ENCODE peak calls at places on chromosome 20, in nine cellular contexts. One of them, this sample, is unnamed.

GRCh38 chr20:361562-361961 is 14.7 kb downstream of the NRSN2 start:
- DNase-seq in SK-N-SH: no peak
- DNase-seq in PC-9: no peak
- DNase-seq in transverse colon: no peak
- DNase-seq in endothelial cell of umbilical vein: no peak
- DNase-seq in ovary: no peak
- DNase-seq in dorsolateral prefrontal cortex: no peak
- DNase-seq in adrenal gland: no peak
- DNase-seq in spleen: no peak
- DNase-seq in this sample: no peak

GRCh38 chr20:50220894-50221266 is 30.2 kb downstream of the CEBPB start:
- DNase-seq in ovary: no peak
- DNase-seq in PC-9: no peak
- DNase-seq in endothelial cell of umbilical vein: no peak
- DNase-seq in spleen: no peak
- DNase-seq in transverse colon: no peak
- DNase-seq in dorsolateral prefrontal cortex: no peak
- DNase-seq in SK-N-SH: no peak
- DNase-seq in adrenal gland: no peak
- DNase-seq in this sample: no peak

GRCh38 chr20:51012357-51012756 is 10.6 kb downstream of the KCNG1 start:
- DNase-seq in dorsolateral prefrontal cortex: no peak
- DNase-seq in spleen: no peak
- DNase-seq in PC-9: no peak
- DNase-seq in adrenal gland: no peak
- DNase-seq in transverse colon: no peak
- DNase-seq in endothelial cell of umbilical vein: no peak
- DNase-seq in ovary: no peak
- DNase-seq in SK-N-SH: no peak
- DNase-seq in this sample: no peak

GRCh38 chr20:36873498-36874189 is 2.3 kb upstream of the TLDC2 start:
- DNase-seq in ovary: no peak
- DNase-seq in adrenal gland: no peak
- DNase-seq in PC-9: no peak
- DNase-seq in dorsolateral prefrontal cortex: no peak
- DNase-seq in transverse colon: no peak
- DNase-seq in endothelial cell of umbilical vein: no peak
- DNase-seq in spleen: no peak
- DNase-seq in SK-N-SH: no peak
- DNase-seq in this sample: no peak

GRCh38 chr20:2122921-2123320 is 21.3 kb downstream of the STK35 start:
- DNase-seq in SK-N-SH: no peak
- DNase-seq in adrenal gland: peak; percentile 63
- DNase-seq in ovary: no peak
- DNase-seq in dorsolateral prefrontal cortex: no peak
- DNase-seq in PC-9: no peak
- DNase-seq in endothelial cell of umbilical vein: no peak
- DNase-seq in transverse colon: no peak
- DNase-seq in spleen: peak; percentile 52
- DNase-seq in this sample: no peak

GRCh38 chr20:62924567-62925419 is 1.5 kb downstream of the DIDO1 start:
- DNase-seq in PC-9: no peak
- DNase-seq in endothelial cell of umbilical vein: peak; percentile 47
- DNase-seq in ovary: no peak
- DNase-seq in SK-N-SH: peak; percentile 30
- DNase-seq in dorsolateral prefrontal cortex: no peak
- DNase-seq in adrenal gland: peak; percentile 82
- DNase-seq in transverse colon: peak; percentile 40
- DNase-seq in spleen: no peak
- DNase-seq in this sample: no peak

GRCh38 chr20:38173237-38174156 is 8.4 kb upstream of the TGM2 start:
- DNase-seq in dorsolateral prefrontal cortex: no peak
- DNase-seq in endothelial cell of umbilical vein: peak; percentile 71
- DNase-seq in PC-9: peak; percentile 81
- DNase-seq in ovary: no peak
- DNase-seq in SK-N-SH: no peak
- DNase-seq in spleen: no peak
- DNase-seq in adrenal gland: no peak
- DNase-seq in transverse colon: no peak
- DNase-seq in this sample: no peak

GRCh38 chr20:50341880-50342637 is 151.4 kb downstream of the CEBPB start:
- DNase-seq in dorsolateral prefrontal cortex: no peak
- DNase-seq in spleen: no peak
- DNase-seq in ovary: no peak
- DNase-seq in SK-N-SH: no peak
- DNase-seq in transverse colon: no peak
- DNase-seq in adrenal gland: no peak
- DNase-seq in endothelial cell of umbilical vein: no peak
- DNase-seq in PC-9: no peak
- DNase-seq in this sample: no peak

GRCh38 chr20:44411020-44411756 is 55.7 kb downstream of the HNF4A start:
- DNase-seq in adrenal gland: no peak
- DNase-seq in transverse colon: peak; percentile 49
- DNase-seq in ovary: peak; percentile 51
- DNase-seq in PC-9: no peak
- DNase-seq in spleen: no peak
- DNase-seq in dorsolateral prefrontal cortex: no peak
- DNase-seq in endothelial cell of umbilical vein: no peak
- DNase-seq in SK-N-SH: no peak
- DNase-seq in this sample: no peak

GRCh38 chr20:17966432-17967312 is 1.9 kb downstream of the SNX5 start:
- DNase-seq in spleen: no peak
- DNase-seq in SK-N-SH: peak; percentile 55
- DNase-seq in ovary: no peak
- DNase-seq in endothelial cell of umbilical vein: peak; percentile 49
- DNase-seq in adrenal gland: no peak
- DNase-seq in dorsolateral prefrontal cortex: no peak
- DNase-seq in transverse colon: no peak
- DNase-seq in PC-9: no peak
- DNase-seq in this sample: no peak

GRCh38 chr20:51696304-51697118 is 71.7 kb downstream of the ATP9A start:
- DNase-seq in dorsolateral prefrontal cortex: no peak
- DNase-seq in PC-9: no peak
- DNase-seq in endothelial cell of umbilical vein: peak; percentile 65
- DNase-seq in ovary: peak; percentile 34
- DNase-seq in spleen: no peak
- DNase-seq in SK-N-SH: peak; percentile 65
- DNase-seq in transverse colon: no peak
- DNase-seq in adrenal gland: no peak
- DNase-seq in this sample: peak; percentile 45

GRCh38 chr20:57938158-57939108 is 228.6 kb upstream of the PMEPA1 start:
- DNase-seq in ovary: no peak
- DNase-seq in endothelial cell of umbilical vein: peak; percentile 25
- DNase-seq in PC-9: no peak
- DNase-seq in dorsolateral prefrontal cortex: no peak
- DNase-seq in SK-N-SH: no peak
- DNase-seq in transverse colon: no peak
- DNase-seq in adrenal gland: no peak
- DNase-seq in spleen: no peak
- DNase-seq in this sample: no peak

GRCh38 chr20:38308047-38308438 is 4.1 kb downstream of the BPI start:
- DNase-seq in adrenal gland: no peak
- DNase-seq in transverse colon: no peak
- DNase-seq in dorsolateral prefrontal cortex: no peak
- DNase-seq in endothelial cell of umbilical vein: no peak
- DNase-seq in PC-9: no peak
- DNase-seq in ovary: no peak
- DNase-seq in SK-N-SH: no peak
- DNase-seq in spleen: no peak
- DNase-seq in this sample: no peak

GRCh38 chr20:35432430-35432735 is 5.6 kb downstream of the GDF5 start:
- DNase-seq in PC-9: no peak
- DNase-seq in transverse colon: no peak
- DNase-seq in adrenal gland: no peak
- DNase-seq in endothelial cell of umbilical vein: no peak
- DNase-seq in ovary: no peak
- DNase-seq in spleen: no peak
- DNase-seq in dorsolateral prefrontal cortex: no peak
- DNase-seq in SK-N-SH: no peak
- DNase-seq in this sample: no peak

GRCh38 chr20:49386848-49387605 is 95.4 kb downstream of the KCNB1 start:
- DNase-seq in spleen: peak; percentile 28
- DNase-seq in SK-N-SH: peak; percentile 68
- DNase-seq in PC-9: no peak
- DNase-seq in transverse colon: no peak
- DNase-seq in endothelial cell of umbilical vein: no peak
- DNase-seq in ovary: no peak
- DNase-seq in adrenal gland: peak; percentile 74
- DNase-seq in dorsolateral prefrontal cortex: no peak
- DNase-seq in this sample: no peak

GRCh38 chr20:63253438-63254236 is 626 bp downstream of the NKAIN4 start:
- DNase-seq in endothelial cell of umbilical vein: no peak
- DNase-seq in transverse colon: no peak
- DNase-seq in spleen: no peak
- DNase-seq in SK-N-SH: peak; percentile 65
- DNase-seq in adrenal gland: no peak
- DNase-seq in ovary: no peak
- DNase-seq in dorsolateral prefrontal cortex: no peak
- DNase-seq in PC-9: no peak
- DNase-seq in this sample: no peak

GRCh38 chr20:46458891-46459750 is 52.7 kb upstream of the ELMO2 start:
- DNase-seq in dorsolateral prefrontal cortex: peak; percentile 74
- DNase-seq in endothelial cell of umbilical vein: no peak
- DNase-seq in spleen: no peak
- DNase-seq in ovary: peak; percentile 22
- DNase-seq in PC-9: no peak
- DNase-seq in adrenal gland: no peak
- DNase-seq in transverse colon: peak; percentile 70
- DNase-seq in SK-N-SH: peak; percentile 84
- DNase-seq in this sample: peak; percentile 78

GRCh38 chr20:652611-653109 is 340 bp downstream of the SRXN1 start:
- DNase-seq in dorsolateral prefrontal cortex: peak; percentile 56
- DNase-seq in PC-9: no peak
- DNase-seq in adrenal gland: peak; percentile 68
- DNase-seq in transverse colon: peak; percentile 22
- DNase-seq in endothelial cell of umbilical vein: peak; percentile 35
- DNase-seq in spleen: peak; percentile 89
- DNase-seq in ovary: peak; percentile 68
- DNase-seq in SK-N-SH: no peak
- DNase-seq in this sample: peak; percentile 53

GRCh38 chr20:48286571-48287551 is 501.6 kb upstream of the SULF2 start:
- DNase-seq in SK-N-SH: peak; percentile 37
- DNase-seq in adrenal gland: peak; percentile 76
- DNase-seq in ovary: peak; percentile 71
- DNase-seq in transverse colon: no peak
- DNase-seq in spleen: no peak
- DNase-seq in endothelial cell of umbilical vein: peak; percentile 54
- DNase-seq in dorsolateral prefrontal cortex: no peak
- DNase-seq in PC-9: no peak
- DNase-seq in this sample: peak; percentile 43

GRCh38 chr20:63568986-63569949 is 4.8 kb downstream of the HELZ2 start:
- DNase-seq in SK-N-SH: no peak
- DNase-seq in adrenal gland: no peak
- DNase-seq in ovary: no peak
- DNase-seq in transverse colon: peak; percentile 42
- DNase-seq in PC-9: no peak
- DNase-seq in dorsolateral prefrontal cortex: no peak
- DNase-seq in endothelial cell of umbilical vein: no peak
- DNase-seq in spleen: peak; percentile 87
- DNase-seq in this sample: no peak

GRCh38 chr20:11902264-11902663 is 15.4 kb upstream of the BTBD3 start:
- DNase-seq in adrenal gland: no peak
- DNase-seq in ovary: no peak
- DNase-seq in spleen: no peak
- DNase-seq in endothelial cell of umbilical vein: peak; percentile 8
- DNase-seq in dorsolateral prefrontal cortex: no peak
- DNase-seq in PC-9: no peak
- DNase-seq in transverse colon: no peak
- DNase-seq in SK-N-SH: no peak
- DNase-seq in this sample: no peak

GRCh38 chr20:44618318-44618731 is 33.2 kb downstream of the ADA start:
- DNase-seq in adrenal gland: no peak
- DNase-seq in PC-9: no peak
- DNase-seq in SK-N-SH: no peak
- DNase-seq in spleen: peak; percentile 77
- DNase-seq in endothelial cell of umbilical vein: no peak
- DNase-seq in transverse colon: peak; percentile 51
- DNase-seq in dorsolateral prefrontal cortex: no peak
- DNase-seq in ovary: no peak
- DNase-seq in this sample: no peak

GRCh38 chr20:41339957-41340326 is 679 bp upstream of the LPIN3 start:
- DNase-seq in dorsolateral prefrontal cortex: peak; percentile 85
- DNase-seq in ovary: peak; percentile 86
- DNase-seq in PC-9: peak; percentile 97
- DNase-seq in spleen: peak; percentile 95
- DNase-seq in endothelial cell of umbilical vein: peak; percentile 62
- DNase-seq in transverse colon: peak; percentile 95
- DNase-seq in SK-N-SH: peak; percentile 87
- DNase-seq in adrenal gland: peak; percentile 91
- DNase-seq in this sample: peak; percentile 82
- H3K27ac ChIP-seq in dorsolateral prefrontal cortex: no peak overlapping the region
- H3K27ac ChIP-seq in ovary: no peak overlapping the region
- H3K27ac ChIP-seq in PC-9: no peak overlapping the region
- H3K27ac ChIP-seq in spleen: peak overlapping the region; percentile 59
- H3K27ac ChIP-seq in endothelial cell of umbilical vein: no peak overlapping the region
- H3K27ac ChIP-seq in transverse colon: peak overlapping the region; percentile 84
- H3K27ac ChIP-seq in SK-N-SH: no peak overlapping the region
- H3K27ac ChIP-seq in adrenal gland: peak overlapping the region; percentile 62
- H3K27ac ChIP-seq in this sample: no peak overlapping the region

GRCh38 chr20:56928007-56928406 is 298.9 kb downstream of the TFAP2C start:
- DNase-seq in PC-9: no peak
- DNase-seq in ovary: no peak
- DNase-seq in endothelial cell of umbilical vein: no peak
- DNase-seq in transverse colon: no peak
- DNase-seq in spleen: no peak
- DNase-seq in dorsolateral prefrontal cortex: no peak
- DNase-seq in adrenal gland: no peak
- DNase-seq in SK-N-SH: no peak
- DNase-seq in this sample: no peak
- H3K27ac ChIP-seq in PC-9: no peak overlapping the region
- H3K27ac ChIP-seq in ovary: no peak overlapping the region
- H3K27ac ChIP-seq in endothelial cell of umbilical vein: no peak overlapping the region
- H3K27ac ChIP-seq in transverse colon: no peak overlapping the region
- H3K27ac ChIP-seq in spleen: no peak overlapping the region
- H3K27ac ChIP-seq in dorsolateral prefrontal cortex: no peak overlapping the region
- H3K27ac ChIP-seq in adrenal gland: no peak overlapping the region
- H3K27ac ChIP-seq in SK-N-SH: no peak overlapping the region
- H3K27ac ChIP-seq in this sample: no peak overlapping the region

DNA sequence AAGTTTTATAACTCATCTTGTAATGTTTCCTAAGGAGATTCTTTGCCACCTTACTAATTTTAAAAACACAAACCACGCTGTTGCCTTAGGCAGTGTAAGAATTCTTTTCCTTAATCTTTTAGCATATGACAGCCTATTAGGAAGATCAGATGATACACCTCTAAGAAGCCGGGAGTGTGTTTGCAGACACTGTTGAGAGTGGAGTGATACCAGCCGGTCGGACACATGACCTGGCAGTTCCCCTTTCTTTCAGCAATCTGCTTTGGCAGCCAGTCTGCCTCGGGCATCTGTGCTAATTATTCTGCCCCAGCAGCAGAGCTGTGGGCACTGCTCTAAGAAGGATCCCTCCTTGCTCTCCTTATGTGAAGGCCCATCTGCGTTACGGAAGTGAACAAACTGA is 50.9 kb downstream of the PLCB4 start:
- DNase-seq in spleen: no peak
- DNase-seq in endothelial cell of umbilical vein: no peak
- DNase-seq in adrenal gland: peak; percentile 80
- DNase-seq in dorsolateral prefrontal cortex: peak; percentile 45
- DNase-seq in SK-N-SH: peak; percentile 23
- DNase-seq in PC-9: peak; percentile 21
- DNase-seq in ovary: no peak
- DNase-seq in transverse colon: no peak
- DNase-seq in this sample: peak; percentile 9
- H3K27ac ChIP-seq in spleen: no peak overlapping the region
- H3K27ac ChIP-seq in endothelial cell of umbilical vein: no peak overlapping the region
- H3K27ac ChIP-seq in adrenal gland: no peak overlapping the region
- H3K27ac ChIP-seq in dorsolateral prefrontal cortex: no peak overlapping the region
- H3K27ac ChIP-seq in SK-N-SH: no peak overlapping the region
- H3K27ac ChIP-seq in PC-9: no peak overlapping the region
- H3K27ac ChIP-seq in ovary: no peak overlapping the region
- H3K27ac ChIP-seq in transverse colon: no peak overlapping the region
- H3K27ac ChIP-seq in this sample: no peak overlapping the region

GRCh38 chr20:60209048-60209447 is 250.8 kb downstream of the CDH26 start:
- DNase-seq in spleen: no peak
- DNase-seq in PC-9: no peak
- DNase-seq in transverse colon: no peak
- DNase-seq in SK-N-SH: no peak
- DNase-seq in adrenal gland: no peak
- DNase-seq in endothelial cell of umbilical vein: no peak
- DNase-seq in dorsolateral prefrontal cortex: no peak
- DNase-seq in ovary: no peak
- DNase-seq in this sample: no peak
- H3K27ac ChIP-seq in spleen: no peak overlapping the region
- H3K27ac ChIP-seq in PC-9: no peak overlapping the region
- H3K27ac ChIP-seq in transverse colon: no peak overlapping the region
- H3K27ac ChIP-seq in SK-N-SH: no peak overlapping the region
- H3K27ac ChIP-seq in adrenal gland: no peak overlapping the region
- H3K27ac ChIP-seq in endothelial cell of umbilical vein: no peak overlapping the region
- H3K27ac ChIP-seq in dorsolateral prefrontal cortex: no peak overlapping the region
- H3K27ac ChIP-seq in ovary: no peak overlapping the region
- H3K27ac ChIP-seq in this sample: no peak overlapping the region

This sample was measured in WERI-Rb-1.